ENCODE peak calls at places on chromosomes 3 and 15, in five cellular contexts. One of them, this sample, is unnamed.

GRCh38 chr3:120160050-120160449 is 65.8 kb upstream of the GSK3B start:
- DNase-seq in lung: peak; percentile 81
- DNase-seq in ovary: no peak
- DNase-seq in HCT116: peak; percentile 61
- DNase-seq in IMR-90: peak; percentile 98
- DNase-seq in this sample: peak; percentile 94

GRCh38 chr15:51200791-51201190 is 106.1 kb upstream of the TNFAIP8L3 start:
- DNase-seq in lung: no peak
- DNase-seq in ovary: no peak
- DNase-seq in HCT116: no peak
- DNase-seq in IMR-90: no peak
- DNase-seq in this sample: no peak

GRCh38 chr3:101925564-101925963 is 76.2 kb downstream of the NFKBIZ start:
- DNase-seq in lung: no peak
- DNase-seq in ovary: no peak
- DNase-seq in HCT116: no peak
- DNase-seq in IMR-90: no peak
- DNase-seq in this sample: no peak

GRCh38 chr3:55143336-55143735 is 215.5 kb upstream of the LRTM1 start:
- DNase-seq in lung: no peak
- DNase-seq in ovary: no peak
- DNase-seq in HCT116: no peak
- DNase-seq in IMR-90: no peak
- DNase-seq in this sample: no peak

GRCh38 chr15:46365612-46366011 is 730.8 kb downstream of the SQOR start:
- DNase-seq in lung: no peak
- DNase-seq in ovary: no peak
- DNase-seq in HCT116: no peak
- DNase-seq in IMR-90: no peak
- DNase-seq in this sample: no peak

GRCh38 chr15:27427386-27427785 is 456.4 kb downstream of the GABRG3 start:
- DNase-seq in lung: no peak
- DNase-seq in ovary: no peak
- DNase-seq in HCT116: no peak
- DNase-seq in IMR-90: no peak
- DNase-seq in this sample: no peak

GRCh38 chr3:152910966-152911365 is 76.0 kb downstream of the P2RY1 start:
- DNase-seq in lung: no peak
- DNase-seq in ovary: no peak
- DNase-seq in HCT116: no peak
- DNase-seq in IMR-90: no peak
- DNase-seq in this sample: no peak

GRCh38 chr3:153090973-153091372 is 71.1 kb upstream of the RAP2B start:
- DNase-seq in lung: no peak
- DNase-seq in ovary: no peak
- DNase-seq in HCT116: no peak
- DNase-seq in IMR-90: no peak
- DNase-seq in this sample: no peak

GRCh38 chr15:92294759-92295158 is 98.9 kb upstream of the ST8SIA2 start:
- DNase-seq in lung: no peak
- DNase-seq in ovary: no peak
- DNase-seq in HCT116: no peak
- DNase-seq in IMR-90: no peak
- DNase-seq in this sample: no peak

GRCh38 chr3:7733933-7734332 is 767.7 kb upstream of the LMCD1 start:
- DNase-seq in lung: no peak
- DNase-seq in ovary: no peak
- DNase-seq in HCT116: no peak
- DNase-seq in IMR-90: no peak
- DNase-seq in this sample: no peak

GRCh38 chr3:158842946-158843345 is 41.1 kb downstream of the MFSD1 start:
- DNase-seq in lung: no peak
- DNase-seq in ovary: no peak
- DNase-seq in HCT116: no peak
- DNase-seq in IMR-90: no peak
- DNase-seq in this sample: no peak

GRCh38 chr3:52892290-52892624 is 5.1 kb downstream of the STIMATE start:
- DNase-seq in lung: no peak
- DNase-seq in ovary: no peak
- DNase-seq in HCT116: no peak
- DNase-seq in IMR-90: no peak
- DNase-seq in this sample: no peak

GRCh38 chr3:4355401-4356224 is 52.4 kb downstream of the SETMAR start:
- DNase-seq in lung: no peak
- DNase-seq in ovary: peak; percentile 70
- DNase-seq in HCT116: no peak
- DNase-seq in IMR-90: no peak
- DNase-seq in this sample: no peak

GRCh38 chr15:101428758-101429157 is 60.7 kb downstream of the PCSK6 start:
- DNase-seq in lung: no peak
- DNase-seq in ovary: no peak
- DNase-seq in HCT116: no peak
- DNase-seq in IMR-90: no peak
- DNase-seq in this sample: no peak

GRCh38 chr15:69045810-69046209 is 31.3 kb downstream of the NOX5 start:
- DNase-seq in lung: no peak
- DNase-seq in ovary: no peak
- DNase-seq in HCT116: no peak
- DNase-seq in IMR-90: peak; percentile 37
- DNase-seq in this sample: no peak

GRCh38 chr3:136070953-136071949 is 105.7 kb downstream of the PPP2R3A start:
- DNase-seq in lung: no peak
- DNase-seq in ovary: no peak
- DNase-seq in HCT116: no peak
- DNase-seq in IMR-90: peak; percentile 27
- DNase-seq in this sample: no peak

GRCh38 chr3:193552911-193553310 is 1.8 kb downstream of the ATP13A4 start:
- DNase-seq in lung: peak; percentile 56
- DNase-seq in ovary: no peak
- DNase-seq in HCT116: no peak
- DNase-seq in IMR-90: no peak
- DNase-seq in this sample: no peak

GRCh38 chr15:88646088-88646405 is 7.2 kb downstream of the ISG20 start:
- DNase-seq in lung: no peak
- DNase-seq in ovary: no peak
- DNase-seq in HCT116: no peak
- DNase-seq in IMR-90: no peak
- DNase-seq in this sample: no peak

GRCh38 chr15:29747837-29748417 is 74.3 kb downstream of the TJP1 start:
- DNase-seq in lung: no peak
- DNase-seq in ovary: no peak
- DNase-seq in HCT116: peak; percentile 8
- DNase-seq in IMR-90: peak; percentile 37
- DNase-seq in this sample: no peak

GRCh38 chr3:38142959-38143358 is 4.5 kb downstream of the MYD88 start:
- DNase-seq in lung: peak; percentile 7
- DNase-seq in ovary: no peak
- DNase-seq in HCT116: no peak
- DNase-seq in IMR-90: no peak
- DNase-seq in this sample: no peak

GRCh38 chr3:10556312-10556711 is 50.9 kb upstream of the ATP2B2 start:
- DNase-seq in lung: no peak
- DNase-seq in ovary: no peak
- DNase-seq in HCT116: no peak
- DNase-seq in IMR-90: no peak
- DNase-seq in this sample: no peak

GRCh38 chr15:40352221-40352901 is 1.5 kb downstream of the PHGR1 start:
- DNase-seq in lung: no peak
- DNase-seq in ovary: no peak
- DNase-seq in HCT116: no peak
- DNase-seq in IMR-90: no peak
- DNase-seq in this sample: no peak

GRCh38 chr3:155889952-155890351 is 19.5 kb downstream of the GMPS start:
- DNase-seq in lung: no peak
- DNase-seq in ovary: no peak
- DNase-seq in HCT116: no peak
- DNase-seq in IMR-90: no peak
- DNase-seq in this sample: no peak

GRCh38 chr3:184154909-184155643 is at the start of gene DVL3:
- DNase-seq in lung: peak; percentile 57
- DNase-seq in ovary: peak; percentile 71
- DNase-seq in HCT116: no peak
- DNase-seq in IMR-90: peak; percentile 52
- DNase-seq in this sample: no peak

GRCh38 chr3:117399311-117400068 is 689.9 kb downstream of the TUSC7 start:
- DNase-seq in lung: no peak
- DNase-seq in ovary: no peak
- DNase-seq in HCT116: no peak
- DNase-seq in IMR-90: peak; percentile 82
- DNase-seq in this sample: peak; percentile 53
- H3K4me3 ChIP-seq in lung: no peak overlapping the region
- H3K4me3 ChIP-seq in ovary: no peak overlapping the region
- H3K4me3 ChIP-seq in HCT116: no peak overlapping the region
- H3K4me3 ChIP-seq in IMR-90: peak overlapping the region; percentile 32
- H3K4me3 ChIP-seq in this sample: no peak overlapping the region

GRCh38 chr3:50913279-50913678 is 238.6 kb downstream of the DOCK3 start:
- DNase-seq in lung: no peak
- DNase-seq in ovary: no peak
- DNase-seq in HCT116: no peak
- DNase-seq in IMR-90: no peak
- DNase-seq in this sample: no peak

GRCh38 chr3:50912746-50913145 is 238.0 kb downstream of the DOCK3 start:
- DNase-seq in lung: no peak
- DNase-seq in ovary: no peak
- DNase-seq in HCT116: no peak
- DNase-seq in IMR-90: no peak
- DNase-seq in this sample: no peak
- TF ChIP-seq CTCF in lung: no peak
- TF ChIP-seq CTCF in ovary: no peak
- TF ChIP-seq CTCF in HCT116: peak; percentile 12
- TF ChIP-seq CTCF in IMR-90: no peak
- TF ChIP-seq CTCF in this sample: no peak

DNA sequence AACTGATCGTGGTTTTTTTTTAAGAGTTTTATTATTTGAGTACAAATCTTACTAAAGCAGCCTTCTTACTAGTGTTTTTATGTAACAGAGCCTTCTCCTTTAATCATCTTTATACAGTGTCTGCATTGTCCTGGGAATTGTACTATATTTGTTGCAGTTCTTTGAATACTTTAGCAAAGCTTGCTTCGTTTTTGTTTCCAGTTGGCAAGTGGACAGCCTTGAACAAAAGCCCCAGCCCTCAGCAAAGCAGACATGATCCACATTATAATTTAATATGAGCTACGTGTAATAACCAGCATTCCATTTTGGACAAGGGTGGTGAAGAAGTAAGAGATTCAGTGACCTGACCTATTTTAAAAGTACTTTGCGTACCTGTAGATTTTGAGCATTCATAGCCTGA is 112.2 kb upstream of the FLNB start:
- DNase-seq in lung: no peak
- DNase-seq in ovary: no peak
- DNase-seq in HCT116: no peak
- DNase-seq in IMR-90: no peak
- DNase-seq in this sample: no peak
- H3K27ac ChIP-seq in lung: no peak overlapping the region
- H3K27ac ChIP-seq in ovary: no peak overlapping the region
- H3K27ac ChIP-seq in HCT116: no peak overlapping the region
- H3K27ac ChIP-seq in IMR-90: no peak overlapping the region
- H3K27ac ChIP-seq in this sample: no peak overlapping the region

DNA sequence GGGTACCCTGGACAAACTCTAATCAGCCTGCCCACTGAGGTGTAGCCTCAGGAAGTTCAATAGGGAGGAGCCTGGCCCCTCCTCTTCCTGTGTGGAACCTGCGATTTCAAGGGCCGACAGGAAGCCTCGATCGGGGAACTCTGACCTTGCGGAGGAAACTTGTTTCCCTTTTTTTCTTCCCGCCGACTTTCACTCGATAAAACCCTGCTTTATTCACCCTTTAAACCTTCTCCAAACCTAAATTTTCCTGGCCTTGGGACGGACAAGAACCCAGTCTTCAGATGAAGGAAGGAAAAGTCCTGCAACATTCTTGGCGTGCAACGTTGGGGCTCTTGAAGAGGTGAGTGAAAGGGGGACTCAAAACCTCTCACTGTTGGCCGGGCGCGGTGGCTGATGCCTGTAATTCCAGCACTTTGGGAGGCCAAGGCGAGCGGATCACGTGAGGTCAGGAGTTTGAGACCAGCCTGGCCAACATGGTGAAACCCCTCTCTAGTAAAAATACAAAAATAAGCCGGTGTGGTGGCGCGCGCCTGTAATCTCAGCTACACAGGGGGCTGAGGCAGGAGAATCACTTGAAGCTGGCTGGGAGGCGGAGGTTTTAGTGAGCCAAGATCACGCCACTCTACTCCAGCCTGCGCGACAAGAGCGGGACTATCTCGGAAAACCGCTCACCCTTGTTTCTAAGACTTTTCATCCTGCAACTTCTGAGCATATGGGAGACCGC is 208.2 kb downstream of the ZNF385D start:
- DNase-seq in lung: no peak
- DNase-seq in ovary: no peak
- DNase-seq in HCT116: no peak
- DNase-seq in IMR-90: no peak
- DNase-seq in this sample: no peak
- H3K4me3 ChIP-seq in lung: no peak overlapping the region
- H3K4me3 ChIP-seq in ovary: no peak overlapping the region
- H3K4me3 ChIP-seq in HCT116: no peak overlapping the region
- H3K4me3 ChIP-seq in IMR-90: no peak overlapping the region
- H3K4me3 ChIP-seq in this sample: no peak overlapping the region

GRCh38 chr3:81419196-81419595 is 342.2 kb downstream of the GBE1 start:
- DNase-seq in lung: no peak
- DNase-seq in ovary: no peak
- DNase-seq in HCT116: no peak
- DNase-seq in IMR-90: peak; percentile 22
- DNase-seq in this sample: no peak
- TF ChIP-seq CTCF in lung: no peak
- TF ChIP-seq CTCF in ovary: no peak
- TF ChIP-seq CTCF in HCT116: peak; percentile 43
- TF ChIP-seq CTCF in IMR-90: peak; percentile 55
- TF ChIP-seq CTCF in this sample: peak; percentile 60

DNA sequence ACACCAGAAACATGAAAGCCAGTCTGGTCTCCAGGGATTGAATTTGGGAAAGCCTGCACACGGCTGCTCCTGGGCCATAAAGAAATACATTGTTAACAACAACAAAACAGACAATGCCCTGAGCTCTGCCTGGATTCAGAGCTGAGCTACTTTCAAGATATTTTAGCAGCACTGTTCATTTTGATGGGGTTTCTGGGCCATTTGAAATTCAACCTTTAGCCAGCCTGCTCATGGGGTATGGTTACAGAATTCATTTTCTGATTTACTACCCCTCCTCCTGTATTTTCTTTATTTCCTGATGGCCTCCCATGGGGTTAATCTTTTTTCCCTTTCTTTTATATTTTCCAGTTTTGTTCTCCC is 19.4 kb downstream of the NR2F2 start:
- DNase-seq in lung: no peak
- DNase-seq in ovary: no peak
- DNase-seq in HCT116: no peak
- DNase-seq in IMR-90: no peak
- DNase-seq in this sample: no peak
- H3K27ac ChIP-seq in lung: no peak overlapping the region
- H3K27ac ChIP-seq in ovary: peak overlapping the region; percentile 98
- H3K27ac ChIP-seq in HCT116: no peak overlapping the region
- H3K27ac ChIP-seq in IMR-90: peak overlapping the region; percentile 2
- H3K27ac ChIP-seq in this sample: no peak overlapping the region

This sample was measured in AG04450.